ENCODE peak calls at places on chromosomes 2 and 18, in nine cellular contexts. One of them, this sample, is unnamed.

GRCh38 chr2:216807861-216808272 is 52.0 kb downstream of the TNP1 start:
- DNase-seq in adrenal gland: no peak
- DNase-seq in effector memory CD4-positive, alpha-beta T cell: no peak
- DNase-seq in sigmoid colon: no peak
- DNase-seq in IMR-90: peak; percentile 47
- DNase-seq in cardiac muscle cell: no peak
- DNase-seq in neural progenitor cell: no peak
- DNase-seq in neuronal stem cell: no peak
- DNase-seq in right lobe of liver: no peak
- DNase-seq in this sample: no peak

GRCh38 chr2:16674154-16674553 is 8.5 kb upstream of the CYRIA start:
- DNase-seq in sigmoid colon: no peak
- DNase-seq in neuronal stem cell: no peak
- DNase-seq in right lobe of liver: no peak
- DNase-seq in effector memory CD4-positive, alpha-beta T cell: no peak
- DNase-seq in adrenal gland: no peak
- DNase-seq in cardiac muscle cell: no peak
- DNase-seq in IMR-90: no peak
- DNase-seq in neural progenitor cell: no peak
- DNase-seq in this sample: no peak

GRCh38 chr2:20563833-20564232 is 87.1 kb downstream of the HS1BP3 start:
- DNase-seq in neural progenitor cell: no peak
- DNase-seq in adrenal gland: no peak
- DNase-seq in sigmoid colon: no peak
- DNase-seq in right lobe of liver: no peak
- DNase-seq in IMR-90: peak; percentile 83
- DNase-seq in effector memory CD4-positive, alpha-beta T cell: no peak
- DNase-seq in cardiac muscle cell: no peak
- DNase-seq in neuronal stem cell: no peak
- DNase-seq in this sample: no peak

GRCh38 chr2:142834003-142834402 is 43.5 kb upstream of the KYNU start:
- DNase-seq in cardiac muscle cell: no peak
- DNase-seq in right lobe of liver: no peak
- DNase-seq in effector memory CD4-positive, alpha-beta T cell: no peak
- DNase-seq in IMR-90: peak; percentile 64
- DNase-seq in sigmoid colon: no peak
- DNase-seq in neural progenitor cell: no peak
- DNase-seq in neuronal stem cell: no peak
- DNase-seq in adrenal gland: no peak
- DNase-seq in this sample: no peak

GRCh38 chr18:47595816-47596501 is 334.5 kb downstream of the SMAD2 start:
- DNase-seq in adrenal gland: peak; percentile 24
- DNase-seq in sigmoid colon: no peak
- DNase-seq in effector memory CD4-positive, alpha-beta T cell: no peak
- DNase-seq in neuronal stem cell: no peak
- DNase-seq in cardiac muscle cell: peak; percentile 7
- DNase-seq in right lobe of liver: no peak
- DNase-seq in IMR-90: no peak
- DNase-seq in neural progenitor cell: peak; percentile 28
- DNase-seq in this sample: no peak

GRCh38 chr2:120741514-120742448 is 6.1 kb downstream of the GLI2 start:
- DNase-seq in adrenal gland: no peak
- DNase-seq in neuronal stem cell: peak; percentile 69
- DNase-seq in effector memory CD4-positive, alpha-beta T cell: no peak
- DNase-seq in IMR-90: no peak
- DNase-seq in right lobe of liver: no peak
- DNase-seq in sigmoid colon: no peak
- DNase-seq in cardiac muscle cell: peak; percentile 54
- DNase-seq in neural progenitor cell: peak; percentile 91
- DNase-seq in this sample: no peak

GRCh38 chr2:112187046-112187715 is 49.0 kb downstream of the FBLN7 start:
- DNase-seq in IMR-90: no peak
- DNase-seq in sigmoid colon: no peak
- DNase-seq in adrenal gland: no peak
- DNase-seq in right lobe of liver: no peak
- DNase-seq in cardiac muscle cell: no peak
- DNase-seq in effector memory CD4-positive, alpha-beta T cell: no peak
- DNase-seq in neural progenitor cell: no peak
- DNase-seq in neuronal stem cell: no peak
- DNase-seq in this sample: no peak

GRCh38 chr2:223585691-223586090 is 16.5 kb downstream of the SCG2 start:
- DNase-seq in right lobe of liver: no peak
- DNase-seq in cardiac muscle cell: no peak
- DNase-seq in neural progenitor cell: no peak
- DNase-seq in sigmoid colon: no peak
- DNase-seq in neuronal stem cell: no peak
- DNase-seq in effector memory CD4-positive, alpha-beta T cell: no peak
- DNase-seq in adrenal gland: no peak
- DNase-seq in IMR-90: peak; percentile 28
- DNase-seq in this sample: no peak

GRCh38 chr18:74896390-74896991 is 298.8 kb downstream of the ZNF407 start:
- DNase-seq in sigmoid colon: no peak
- DNase-seq in effector memory CD4-positive, alpha-beta T cell: peak; percentile 4
- DNase-seq in IMR-90: peak; percentile 12
- DNase-seq in adrenal gland: peak; percentile 26
- DNase-seq in cardiac muscle cell: peak; percentile 62
- DNase-seq in right lobe of liver: peak; percentile 72
- DNase-seq in neural progenitor cell: peak; percentile 66
- DNase-seq in neuronal stem cell: no peak
- DNase-seq in this sample: no peak

GRCh38 chr18:57954928-57955327 is 89.1 kb upstream of the NEDD4L start:
- DNase-seq in adrenal gland: no peak
- DNase-seq in effector memory CD4-positive, alpha-beta T cell: no peak
- DNase-seq in neural progenitor cell: no peak
- DNase-seq in right lobe of liver: no peak
- DNase-seq in neuronal stem cell: no peak
- DNase-seq in cardiac muscle cell: no peak
- DNase-seq in sigmoid colon: no peak
- DNase-seq in IMR-90: no peak
- DNase-seq in this sample: no peak

GRCh38 chr18:52222211-52222610 is 117.8 kb upstream of the DCC start:
- DNase-seq in cardiac muscle cell: no peak
- DNase-seq in right lobe of liver: no peak
- DNase-seq in adrenal gland: no peak
- DNase-seq in neuronal stem cell: no peak
- DNase-seq in effector memory CD4-positive, alpha-beta T cell: no peak
- DNase-seq in neural progenitor cell: peak; percentile 27
- DNase-seq in sigmoid colon: no peak
- DNase-seq in IMR-90: no peak
- DNase-seq in this sample: no peak

GRCh38 chr18:10293966-10294365 is 160.5 kb upstream of the APCDD1 start:
- DNase-seq in IMR-90: no peak
- DNase-seq in neural progenitor cell: peak; percentile 44
- DNase-seq in neuronal stem cell: no peak
- DNase-seq in adrenal gland: no peak
- DNase-seq in right lobe of liver: no peak
- DNase-seq in effector memory CD4-positive, alpha-beta T cell: no peak
- DNase-seq in cardiac muscle cell: no peak
- DNase-seq in sigmoid colon: no peak
- DNase-seq in this sample: no peak

GRCh38 chr18:26714739-26715138 is 150.8 kb downstream of the AQP4 start:
- DNase-seq in adrenal gland: no peak
- DNase-seq in IMR-90: no peak
- DNase-seq in effector memory CD4-positive, alpha-beta T cell: no peak
- DNase-seq in sigmoid colon: no peak
- DNase-seq in cardiac muscle cell: no peak
- DNase-seq in neural progenitor cell: no peak
- DNase-seq in right lobe of liver: no peak
- DNase-seq in neuronal stem cell: no peak
- DNase-seq in this sample: no peak

GRCh38 chr2:75787532-75788132 is 76.9 kb upstream of the GCFC2 start:
- DNase-seq in cardiac muscle cell: peak; percentile 76
- DNase-seq in effector memory CD4-positive, alpha-beta T cell: no peak
- DNase-seq in adrenal gland: no peak
- DNase-seq in IMR-90: peak; percentile 29
- DNase-seq in neuronal stem cell: peak; percentile 45
- DNase-seq in right lobe of liver: no peak
- DNase-seq in neural progenitor cell: peak; percentile 72
- DNase-seq in sigmoid colon: no peak
- DNase-seq in this sample: no peak

DNA sequence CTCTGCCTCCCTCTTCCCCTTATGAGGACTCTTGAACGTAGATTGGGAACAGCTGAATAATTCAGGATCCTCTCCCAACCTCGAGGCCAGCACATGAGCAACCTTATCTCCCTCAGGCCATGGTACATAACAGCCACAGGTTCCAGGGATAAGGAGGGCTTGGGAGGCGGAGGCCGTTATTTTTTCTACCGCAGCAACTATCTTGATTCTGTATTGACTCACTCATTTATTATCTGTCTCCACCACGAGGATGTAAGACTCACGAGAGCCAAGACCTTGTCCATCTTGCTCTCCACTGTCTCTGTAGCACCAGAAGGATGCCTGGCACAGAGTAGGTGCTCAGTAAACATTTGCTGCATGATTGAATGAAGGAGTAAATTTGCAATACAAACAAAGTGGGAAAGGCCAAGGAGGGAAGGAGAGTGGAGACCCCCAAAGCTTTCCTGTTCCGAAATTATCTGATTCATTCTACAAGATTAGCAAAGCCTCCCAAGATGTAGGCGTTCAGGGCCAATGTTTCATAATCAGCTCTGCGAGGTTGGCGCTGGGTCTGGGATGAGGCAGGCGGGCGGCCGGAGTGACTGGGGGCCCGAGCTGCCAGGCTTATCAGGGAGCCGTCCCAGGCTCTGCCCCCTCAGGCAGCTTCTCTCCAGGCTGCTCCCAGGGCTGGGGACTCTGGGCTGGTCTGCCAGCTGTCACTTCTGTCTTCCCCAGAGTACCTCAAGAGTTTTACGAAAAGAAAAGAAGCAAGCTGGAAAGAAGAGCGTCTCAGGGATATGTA is 31.6 kb downstream of the INPP5D start:
- DNase-seq in neuronal stem cell: no peak
- DNase-seq in IMR-90: no peak
- DNase-seq in adrenal gland: no peak
- DNase-seq in right lobe of liver: peak; percentile 43
- DNase-seq in effector memory CD4-positive, alpha-beta T cell: no peak
- DNase-seq in neural progenitor cell: no peak
- DNase-seq in sigmoid colon: peak; percentile 36
- DNase-seq in cardiac muscle cell: no peak
- DNase-seq in this sample: no peak
- H3K4me1 ChIP-seq in neuronal stem cell: no peaks in the 10 kb centered on the region
- H3K4me1 ChIP-seq in IMR-90: no peaks in the 10 kb centered on the region
- H3K4me1 ChIP-seq in adrenal gland: peaks cover 9% of the 10 kb centered on the region
- H3K4me1 ChIP-seq in right lobe of liver: no peaks in the 10 kb centered on the region
- H3K4me1 ChIP-seq in effector memory CD4-positive, alpha-beta T cell: peaks cover 2% of the 10 kb centered on the region
- H3K4me1 ChIP-seq in neural progenitor cell: no peaks in the 10 kb centered on the region
- H3K4me1 ChIP-seq in sigmoid colon: no peaks in the 10 kb centered on the region
- H3K4me1 ChIP-seq in cardiac muscle cell: no peaks in the 10 kb centered on the region
- H3K4me1 ChIP-seq in this sample: peaks cover 2% of the 10 kb centered on the region

DNA sequence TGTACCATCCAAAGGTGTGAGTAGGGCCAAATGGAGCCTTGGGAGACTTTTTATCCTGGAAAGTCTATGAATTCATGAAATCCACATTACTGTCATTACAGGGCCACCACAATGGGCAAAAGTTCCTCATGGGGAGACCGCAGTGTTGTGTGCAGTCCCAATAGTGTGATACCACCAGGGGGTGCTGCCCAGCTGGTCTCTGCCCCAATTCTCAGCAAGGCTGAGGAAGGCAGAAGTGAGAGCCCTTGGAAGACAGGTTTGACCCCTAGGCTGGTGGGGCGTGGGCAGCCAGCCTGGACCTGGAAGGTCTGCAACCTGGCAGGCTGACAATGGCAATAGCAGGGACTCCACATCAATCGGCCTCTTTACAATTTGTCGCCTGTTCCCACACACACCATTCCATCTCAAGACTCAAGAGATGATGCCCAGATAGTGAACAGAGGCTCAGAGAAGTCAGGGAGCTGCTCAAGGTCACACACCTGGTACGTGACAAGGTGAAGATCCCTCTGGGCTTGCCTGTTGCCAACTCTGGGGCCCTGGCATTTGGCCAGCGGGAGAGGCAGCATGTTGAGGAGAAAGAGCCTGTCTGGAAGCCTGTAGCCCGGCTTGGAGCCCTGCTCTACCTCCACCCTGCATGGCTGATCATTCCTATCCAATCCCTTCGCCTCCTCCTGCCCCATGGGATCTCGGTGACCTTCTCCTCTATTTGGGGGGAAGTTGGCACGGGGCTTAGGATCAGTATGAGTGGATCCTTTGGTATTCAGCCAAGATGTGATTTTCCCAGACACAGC is 3.1 kb upstream of the ATOH8 start:
- DNase-seq in adrenal gland: peak; percentile 68
- DNase-seq in IMR-90: peak; percentile 58
- DNase-seq in neuronal stem cell: peak; percentile 55
- DNase-seq in sigmoid colon: peak; percentile 87
- DNase-seq in right lobe of liver: peak; percentile 83
- DNase-seq in neural progenitor cell: peak; percentile 76
- DNase-seq in cardiac muscle cell: peak; percentile 80
- DNase-seq in effector memory CD4-positive, alpha-beta T cell: no peak
- DNase-seq in this sample: no peak
- H3K27me3 ChIP-seq in adrenal gland: peaks cover 19% of the 10 kb centered on the region
- H3K27me3 ChIP-seq in IMR-90: no peaks in the 10 kb centered on the region
- H3K27me3 ChIP-seq in neuronal stem cell: peaks cover 3% of the 10 kb centered on the region
- H3K27me3 ChIP-seq in sigmoid colon: no peaks in the 10 kb centered on the region
- H3K27me3 ChIP-seq in right lobe of liver: no peaks in the 10 kb centered on the region
- H3K27me3 ChIP-seq in neural progenitor cell: peaks cover 95% of the 10 kb centered on the region
- H3K27me3 ChIP-seq in cardiac muscle cell: peaks cover 46% of the 10 kb centered on the region
- H3K27me3 ChIP-seq in effector memory CD4-positive, alpha-beta T cell: peaks cover 36% of the 10 kb centered on the region
- H3K27me3 ChIP-seq in this sample: no peaks in the 10 kb centered on the region

DNA sequence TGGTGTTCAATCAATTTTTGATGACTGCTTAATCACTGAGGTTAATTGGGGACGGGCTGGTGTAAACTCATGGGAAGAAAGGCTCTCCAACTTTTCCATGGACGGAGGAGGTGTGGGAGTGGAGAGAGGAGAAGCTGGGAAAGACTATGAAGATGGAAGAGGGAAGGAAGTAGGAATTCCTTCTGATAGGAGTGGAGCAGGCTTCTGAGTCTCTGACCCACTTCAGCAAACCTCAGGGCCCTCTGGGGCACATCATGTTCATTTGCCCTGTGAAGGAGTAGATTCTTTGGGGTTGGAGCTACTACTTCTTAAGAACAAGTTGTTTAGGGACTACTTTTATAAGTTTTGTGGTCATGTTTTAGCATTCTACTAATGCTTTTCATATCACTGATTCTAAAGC is 87.0 kb upstream of the MAP4K3 start:
- DNase-seq in adrenal gland: no peak
- DNase-seq in neural progenitor cell: no peak
- DNase-seq in neuronal stem cell: no peak
- DNase-seq in cardiac muscle cell: no peak
- DNase-seq in right lobe of liver: no peak
- DNase-seq in sigmoid colon: no peak
- DNase-seq in effector memory CD4-positive, alpha-beta T cell: no peak
- DNase-seq in IMR-90: no peak
- DNase-seq in this sample: no peak
- H3K27ac ChIP-seq in adrenal gland: no peak overlapping the region
- H3K27ac ChIP-seq in neural progenitor cell: no peak overlapping the region
- H3K27ac ChIP-seq in neuronal stem cell: peak overlapping the region; percentile 5
- H3K27ac ChIP-seq in cardiac muscle cell: no peak overlapping the region
- H3K27ac ChIP-seq in right lobe of liver: no peak overlapping the region
- H3K27ac ChIP-seq in sigmoid colon: no peak overlapping the region
- H3K27ac ChIP-seq in effector memory CD4-positive, alpha-beta T cell: no peak overlapping the region
- H3K27ac ChIP-seq in IMR-90: peak overlapping the region; percentile 56
- H3K27ac ChIP-seq in this sample: no peak overlapping the region

DNA sequence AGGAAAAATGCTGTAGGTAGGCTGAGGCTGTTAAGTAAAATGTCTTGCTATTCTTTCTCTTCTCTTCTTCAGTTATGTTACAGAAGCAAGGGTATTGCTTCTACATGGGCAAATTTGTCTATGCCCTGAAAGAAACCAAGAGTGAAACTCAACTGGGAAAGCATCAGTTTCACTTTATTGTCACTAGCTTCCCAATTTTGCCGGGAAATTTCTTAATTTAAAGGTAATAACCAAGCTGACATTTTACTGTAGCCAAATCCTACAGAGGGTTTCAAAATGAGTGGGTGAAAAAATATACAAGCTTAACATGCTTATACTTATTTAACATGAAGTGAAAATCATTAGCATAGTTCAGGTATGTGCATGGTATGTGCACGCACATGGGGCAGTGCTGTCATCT is 3.2 kb downstream of the TANK start:
- DNase-seq in neural progenitor cell: no peak
- DNase-seq in sigmoid colon: no peak
- DNase-seq in neuronal stem cell: no peak
- DNase-seq in right lobe of liver: no peak
- DNase-seq in cardiac muscle cell: no peak
- DNase-seq in effector memory CD4-positive, alpha-beta T cell: no peak
- DNase-seq in IMR-90: no peak
- DNase-seq in adrenal gland: no peak
- DNase-seq in this sample: no peak
- H3K4me1 ChIP-seq in neural progenitor cell: peaks cover 9% of the 10 kb centered on the region
- H3K4me1 ChIP-seq in sigmoid colon: no peaks in the 10 kb centered on the region
- H3K4me1 ChIP-seq in neuronal stem cell: no peaks in the 10 kb centered on the region
- H3K4me1 ChIP-seq in right lobe of liver: no peaks in the 10 kb centered on the region
- H3K4me1 ChIP-seq in cardiac muscle cell: peaks cover 8% of the 10 kb centered on the region
- H3K4me1 ChIP-seq in effector memory CD4-positive, alpha-beta T cell: peaks cover 21% of the 10 kb centered on the region
- H3K4me1 ChIP-seq in IMR-90: peaks cover 8% of the 10 kb centered on the region
- H3K4me1 ChIP-seq in adrenal gland: peaks cover 15% of the 10 kb centered on the region
- H3K4me1 ChIP-seq in this sample: peaks cover 31% of the 10 kb centered on the region

This sample was measured in thoracic aorta.